ENCODE peak calls at places on chromosomes 2 and 18, in four cellular contexts. One of them, this sample, is unnamed.

GRCh38 chr18:57466745-57467144 is 31.6 kb downstream of the ONECUT2 start:
- DNase-seq in IMR-90: no peak
- DNase-seq in A549: no peak
- DNase-seq in HepG2: no peak
- DNase-seq in this sample: no peak

GRCh38 chr2:168731002-168731401 is 71.4 kb upstream of the NOSTRIN start:
- DNase-seq in A549: no peak
- DNase-seq in HepG2: no peak
- DNase-seq in IMR-90: no peak
- DNase-seq in this sample: no peak

GRCh38 chr2:34738691-34739090 is 1139.6 kb upstream of the FAM98A start:
- DNase-seq in A549: no peak
- DNase-seq in IMR-90: no peak
- DNase-seq in HepG2: no peak
- DNase-seq in this sample: no peak

GRCh38 chr2:30717081-30717650 is 90.1 kb downstream of the CAPN13 start:
- DNase-seq in IMR-90: no peak
- DNase-seq in HepG2: no peak
- DNase-seq in A549: no peak
- DNase-seq in this sample: no peak

GRCh38 chr18:73785276-73785675 is 362.4 kb downstream of the FBXO15 start:
- DNase-seq in A549: no peak
- DNase-seq in HepG2: no peak
- DNase-seq in IMR-90: peak; percentile 57
- DNase-seq in this sample: no peak

GRCh38 chr18:25510096-25510495 is 158.1 kb upstream of the ZNF521 start:
- DNase-seq in A549: no peak
- DNase-seq in IMR-90: no peak
- DNase-seq in HepG2: no peak
- DNase-seq in this sample: no peak

GRCh38 chr18:10798727-10799435 is 273.1 kb downstream of the NAPG start:
- DNase-seq in IMR-90: peak; percentile 16
- DNase-seq in A549: peak; percentile 63
- DNase-seq in HepG2: peak; percentile 19
- DNase-seq in this sample: peak; percentile 17

GRCh38 chr2:178949584-178949983 is 100.4 kb downstream of the CCDC141 start:
- DNase-seq in A549: no peak
- DNase-seq in HepG2: no peak
- DNase-seq in IMR-90: no peak
- DNase-seq in this sample: no peak

GRCh38 chr2:69453475-69454129 is 16.4 kb upstream of the NFU1 start:
- DNase-seq in HepG2: no peak
- DNase-seq in A549: no peak
- DNase-seq in IMR-90: no peak
- DNase-seq in this sample: no peak

GRCh38 chr2:160892204-160892603 is 268.0 kb upstream of the TANK start:
- DNase-seq in HepG2: no peak
- DNase-seq in A549: no peak
- DNase-seq in IMR-90: no peak
- DNase-seq in this sample: no peak

GRCh38 chr2:62197609-62198236 is 1.8 kb downstream of the B3GNT2 start:
- DNase-seq in HepG2: no peak
- DNase-seq in A549: no peak
- DNase-seq in IMR-90: no peak
- DNase-seq in this sample: no peak

GRCh38 chr18:12057419-12058039 is 36.1 kb upstream of the ANKRD62 start:
- DNase-seq in A549: no peak
- DNase-seq in IMR-90: no peak
- DNase-seq in HepG2: no peak
- DNase-seq in this sample: no peak

GRCh38 chr18:12060182-12060870 is 33.3 kb upstream of the ANKRD62 start:
- DNase-seq in HepG2: no peak
- DNase-seq in A549: no peak
- DNase-seq in IMR-90: no peak
- DNase-seq in this sample: no peak

GRCh38 chr18:12059334-12060181 is 34.1 kb upstream of the ANKRD62 start:
- DNase-seq in HepG2: no peak
- DNase-seq in A549: no peak
- DNase-seq in IMR-90: no peak
- DNase-seq in this sample: no peak

GRCh38 chr18:12056034-12056883 is 37.4 kb upstream of the ANKRD62 start:
- DNase-seq in A549: no peak
- DNase-seq in IMR-90: no peak
- DNase-seq in HepG2: no peak
- DNase-seq in this sample: no peak

GRCh38 chr18:12056884-12057402 is 36.7 kb upstream of the ANKRD62 start:
- DNase-seq in A549: no peak
- DNase-seq in HepG2: no peak
- DNase-seq in IMR-90: no peak
- DNase-seq in this sample: no peak
- TF ChIP-seq RFX5 in A549: no peak
- TF ChIP-seq RFX5 in HepG2: no peak
- TF ChIP-seq RFX5 in IMR-90: no peak
- TF ChIP-seq RFX5 in this sample: no peak

DNA sequence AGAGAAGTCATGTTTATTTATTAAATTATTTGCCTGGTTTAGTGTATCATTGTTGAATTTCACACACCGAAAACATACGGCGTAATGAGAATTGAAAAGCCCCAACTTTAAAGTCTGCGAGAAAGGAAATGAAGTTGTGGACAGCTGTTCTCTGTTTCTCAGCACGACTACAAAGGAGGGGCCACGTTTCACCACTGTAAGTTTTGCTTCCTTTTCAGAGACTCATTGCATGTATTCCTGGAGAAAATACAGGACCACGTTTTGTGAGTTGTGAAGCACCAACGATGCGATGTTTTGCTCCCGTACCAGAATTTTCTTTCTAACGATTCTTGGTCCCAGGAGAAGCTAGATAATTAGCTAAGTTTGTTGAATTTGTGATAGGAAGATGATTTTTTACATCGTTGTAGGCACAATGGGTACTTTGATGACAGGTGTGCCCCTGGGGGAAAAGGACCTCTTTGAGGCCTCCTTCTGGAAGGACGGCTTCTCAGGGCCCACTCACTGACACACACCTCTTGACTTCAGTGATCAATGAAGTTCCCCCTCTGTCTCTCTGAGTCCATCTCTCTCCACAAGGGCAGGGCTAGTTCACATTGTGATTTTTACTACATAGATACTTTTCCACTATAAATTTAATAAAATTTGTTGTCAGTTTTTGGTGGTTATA is 23.7 kb upstream of the ACKR3 start:
- DNase-seq in IMR-90: no peak
- DNase-seq in HepG2: no peak
- DNase-seq in A549: no peak
- DNase-seq in this sample: no peak
- TF ChIP-seq MAZ in IMR-90: no peak
- TF ChIP-seq MAZ in HepG2: no peak
- TF ChIP-seq MAZ in A549: no peak
- TF ChIP-seq MAZ in this sample: no peak

GRCh38 chr2:199310654-199311275 is 147.0 kb downstream of the SATB2 start:
- DNase-seq in A549: no peak
- DNase-seq in IMR-90: no peak
- DNase-seq in HepG2: no peak
- DNase-seq in this sample: no peak

GRCh38 chr2:199316851-199317250 is 140.9 kb downstream of the SATB2 start:
- DNase-seq in A549: no peak
- DNase-seq in HepG2: no peak
- DNase-seq in IMR-90: no peak
- DNase-seq in this sample: no peak

GRCh38 chr2:199309973-199310372 is 147.8 kb downstream of the SATB2 start:
- DNase-seq in A549: no peak
- DNase-seq in IMR-90: no peak
- DNase-seq in HepG2: no peak
- DNase-seq in this sample: no peak

GRCh38 chr2:199312931-199313330 is 144.8 kb downstream of the SATB2 start:
- DNase-seq in A549: no peak
- DNase-seq in HepG2: no peak
- DNase-seq in IMR-90: no peak
- DNase-seq in this sample: no peak

GRCh38 chr2:199315299-199316179 is 142.2 kb downstream of the SATB2 start:
- DNase-seq in HepG2: peak; percentile 6
- DNase-seq in A549: peak; percentile 7
- DNase-seq in IMR-90: peak; percentile 80
- DNase-seq in this sample: peak; percentile 27
- TF ChIP-seq RFX5 in HepG2: no peak
- TF ChIP-seq RFX5 in A549: no peak
- TF ChIP-seq RFX5 in IMR-90: no peak
- TF ChIP-seq RFX5 in this sample: no peak

GRCh38 chr2:106089611-106090010 is 104.5 kb downstream of the UXS1 start:
- DNase-seq in IMR-90: no peak
- DNase-seq in A549: no peak
- DNase-seq in HepG2: no peak
- DNase-seq in this sample: no peak
- TF ChIP-seq MAZ in IMR-90: no peak
- TF ChIP-seq MAZ in A549: no peak
- TF ChIP-seq MAZ in HepG2: no peak
- TF ChIP-seq MAZ in this sample: no peak

GRCh38 chr2:25979006-25979405 is 3.3 kb downstream of the KIF3C start:
- DNase-seq in HepG2: no peak
- DNase-seq in A549: no peak
- DNase-seq in IMR-90: no peak
- DNase-seq in this sample: no peak
- TF ChIP-seq RFX5 in HepG2: no peak
- TF ChIP-seq RFX5 in A549: no peak
- TF ChIP-seq RFX5 in IMR-90: no peak
- TF ChIP-seq RFX5 in this sample: no peak

DNA sequence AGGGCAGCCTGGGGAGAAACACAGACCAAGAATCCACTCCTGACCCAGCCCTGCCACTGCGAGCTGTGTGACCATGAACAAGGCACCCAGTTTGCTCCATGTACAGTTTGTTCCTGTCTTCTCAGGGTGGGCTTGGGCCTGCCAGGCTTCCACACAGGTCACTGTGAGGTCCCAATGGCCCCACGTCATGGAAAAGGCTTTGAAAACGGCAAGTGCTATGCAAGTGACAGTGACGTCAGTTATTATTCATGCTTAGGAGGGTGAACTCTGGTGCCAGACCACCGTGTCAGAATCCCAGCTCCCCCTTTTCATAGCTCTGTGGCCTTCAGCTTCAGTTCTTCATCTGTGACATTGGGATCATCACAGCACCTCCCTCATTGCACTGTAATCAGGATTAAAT is 87.1 kb downstream of the TNS1 start:
- DNase-seq in IMR-90: no peak
- DNase-seq in A549: no peak
- DNase-seq in HepG2: no peak
- DNase-seq in this sample: no peak
- TF ChIP-seq MAZ in IMR-90: no peak
- TF ChIP-seq MAZ in A549: no peak
- TF ChIP-seq MAZ in HepG2: no peak
- TF ChIP-seq MAZ in this sample: no peak

DNA sequence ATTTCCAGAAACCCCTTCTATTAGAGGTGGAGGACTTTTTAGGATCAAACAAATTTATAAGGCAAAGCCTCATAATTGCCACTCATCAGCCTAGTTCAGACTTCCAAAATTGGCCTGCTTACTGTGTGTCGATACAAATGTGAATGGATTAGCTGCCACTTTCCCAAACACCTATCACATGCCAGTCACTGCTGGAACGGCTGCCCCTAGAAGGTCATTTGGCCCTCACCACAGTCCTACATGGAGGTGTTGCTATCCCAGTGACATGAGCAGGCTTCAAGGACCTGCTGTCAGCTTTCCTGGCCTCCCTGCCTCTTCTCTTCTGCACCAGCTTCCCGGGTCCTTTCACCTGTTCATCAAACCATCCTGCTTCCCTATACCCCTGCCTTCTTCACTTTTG is 279.2 kb upstream of the SKOR2 start:
- DNase-seq in IMR-90: no peak
- DNase-seq in A549: no peak
- DNase-seq in HepG2: no peak
- DNase-seq in this sample: no peak
- TF ChIP-seq RFX5 in IMR-90: no peak
- TF ChIP-seq RFX5 in A549: no peak
- TF ChIP-seq RFX5 in HepG2: no peak
- TF ChIP-seq RFX5 in this sample: no peak

GRCh38 chr2:48844418-48845155 is 89.1 kb upstream of the LHCGR start:
- DNase-seq in IMR-90: peak; percentile 88
- DNase-seq in HepG2: no peak
- DNase-seq in A549: no peak
- DNase-seq in this sample: no peak
- TF ChIP-seq MAZ in IMR-90: no peak
- TF ChIP-seq MAZ in HepG2: no peak
- TF ChIP-seq MAZ in A549: no peak
- TF ChIP-seq MAZ in this sample: no peak

DNA sequence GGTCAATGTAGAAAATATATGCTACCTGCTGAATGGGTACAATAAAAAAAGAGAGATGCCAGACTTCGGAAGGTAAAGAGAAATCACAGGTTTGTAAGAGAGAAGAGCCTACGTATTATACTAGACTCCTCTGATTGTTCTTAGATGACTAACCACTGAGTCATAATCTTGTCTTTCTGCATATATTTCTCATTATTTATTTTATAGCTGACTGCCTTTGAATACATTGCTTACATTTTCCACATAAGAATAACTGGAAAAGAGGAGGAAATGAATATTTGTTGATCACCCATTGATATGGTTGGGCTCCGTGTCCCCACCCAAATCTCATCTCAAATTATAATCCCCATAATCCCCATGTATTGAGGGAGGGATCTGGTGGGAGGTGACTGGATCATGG is 90.3 kb upstream of the RAB27B start:
- DNase-seq in A549: peak; percentile 58
- DNase-seq in HepG2: no peak
- DNase-seq in IMR-90: peak; percentile 81
- DNase-seq in this sample: no peak
- TF ChIP-seq RFX5 in A549: no peak
- TF ChIP-seq RFX5 in HepG2: no peak
- TF ChIP-seq RFX5 in IMR-90: no peak
- TF ChIP-seq RFX5 in this sample: no peak